ENCODE peak calls at places on chromosomes 16 and 17, in ten cellular contexts. One of them, this sample, is unnamed.

GRCh38 chr16:86089986-86090385 is 191.0 kb downstream of the IRF8 start:
- DNase-seq in neural progenitor cell: no peak
- DNase-seq in lung: no peak
- DNase-seq in CD8-positive, alpha-beta T cell: no peak
- DNase-seq in LNCaP clone FGC: no peak
- DNase-seq in GM06990: peak; percentile 25
- DNase-seq in mucosa of descending colon: no peak
- DNase-seq in PC-3: no peak
- DNase-seq in HFF-Myc: no peak
- DNase-seq in GM12864: peak; percentile 7
- DNase-seq in this sample: no peak

GRCh38 chr16:55655709-55656694 is at the start of gene SLC6A2:
- DNase-seq in neural progenitor cell: peak; percentile 82
- DNase-seq in lung: no peak
- DNase-seq in CD8-positive, alpha-beta T cell: no peak
- DNase-seq in LNCaP clone FGC: no peak
- DNase-seq in GM06990: peak; percentile 11
- DNase-seq in mucosa of descending colon: no peak
- DNase-seq in PC-3: no peak
- DNase-seq in HFF-Myc: no peak
- DNase-seq in GM12864: no peak
- DNase-seq in this sample: no peak

GRCh38 chr16:58732545-58733247 is 1.4 kb downstream of the GOT2 start:
- DNase-seq in neural progenitor cell: no peak
- DNase-seq in lung: no peak
- DNase-seq in CD8-positive, alpha-beta T cell: no peak
- DNase-seq in LNCaP clone FGC: peak; percentile 25
- DNase-seq in GM06990: peak; percentile 29
- DNase-seq in mucosa of descending colon: no peak
- DNase-seq in PC-3: peak; percentile 64
- DNase-seq in HFF-Myc: no peak
- DNase-seq in GM12864: no peak
- DNase-seq in this sample: no peak

GRCh38 chr17:3890082-3890892 is 2.6 kb downstream of the CAMKK1 start:
- DNase-seq in neural progenitor cell: no peak
- DNase-seq in lung: peak; percentile 60
- DNase-seq in CD8-positive, alpha-beta T cell: no peak
- DNase-seq in LNCaP clone FGC: no peak
- DNase-seq in GM06990: no peak
- DNase-seq in mucosa of descending colon: peak; percentile 30
- DNase-seq in PC-3: peak; percentile 87
- DNase-seq in HFF-Myc: peak; percentile 75
- DNase-seq in GM12864: no peak
- DNase-seq in this sample: peak; percentile 48

GRCh38 chr16:88063201-88063773 is 112.1 kb downstream of the BANP start:
- DNase-seq in neural progenitor cell: no peak
- DNase-seq in lung: no peak
- DNase-seq in CD8-positive, alpha-beta T cell: no peak
- DNase-seq in LNCaP clone FGC: no peak
- DNase-seq in GM06990: no peak
- DNase-seq in mucosa of descending colon: no peak
- DNase-seq in PC-3: no peak
- DNase-seq in HFF-Myc: peak; percentile 74
- DNase-seq in GM12864: no peak
- DNase-seq in this sample: no peak

GRCh38 chr17:14712471-14713075 is 411.7 kb downstream of the HS3ST3B1 start:
- DNase-seq in neural progenitor cell: no peak
- DNase-seq in lung: no peak
- DNase-seq in CD8-positive, alpha-beta T cell: no peak
- DNase-seq in LNCaP clone FGC: no peak
- DNase-seq in GM06990: no peak
- DNase-seq in mucosa of descending colon: no peak
- DNase-seq in PC-3: no peak
- DNase-seq in HFF-Myc: no peak
- DNase-seq in GM12864: no peak
- DNase-seq in this sample: no peak

GRCh38 chr17:74758846-74759163 is 10.4 kb downstream of the NHERF1 start:
- DNase-seq in neural progenitor cell: no peak
- DNase-seq in lung: no peak
- DNase-seq in CD8-positive, alpha-beta T cell: no peak
- DNase-seq in LNCaP clone FGC: no peak
- DNase-seq in GM06990: no peak
- DNase-seq in mucosa of descending colon: no peak
- DNase-seq in PC-3: peak; percentile 29
- DNase-seq in HFF-Myc: no peak
- DNase-seq in GM12864: no peak
- DNase-seq in this sample: no peak

GRCh38 chr16:48252013-48252412 is 4.7 kb upstream of the ABCC11 start:
- DNase-seq in neural progenitor cell: no peak
- DNase-seq in lung: no peak
- DNase-seq in CD8-positive, alpha-beta T cell: no peak
- DNase-seq in LNCaP clone FGC: no peak
- DNase-seq in GM06990: no peak
- DNase-seq in mucosa of descending colon: no peak
- DNase-seq in PC-3: no peak
- DNase-seq in HFF-Myc: no peak
- DNase-seq in GM12864: no peak
- DNase-seq in this sample: no peak

GRCh38 chr16:54657058-54657708 is 273.5 kb upstream of the IRX5 start:
- DNase-seq in neural progenitor cell: no peak
- DNase-seq in lung: peak; percentile 49
- DNase-seq in CD8-positive, alpha-beta T cell: no peak
- DNase-seq in LNCaP clone FGC: peak; percentile 75
- DNase-seq in GM06990: no peak
- DNase-seq in mucosa of descending colon: no peak
- DNase-seq in PC-3: peak; percentile 31
- DNase-seq in HFF-Myc: peak; percentile 10
- DNase-seq in GM12864: no peak
- DNase-seq in this sample: peak; percentile 7

GRCh38 chr16:80824623-80825364 is 20.4 kb upstream of the CDYL2 start:
- DNase-seq in neural progenitor cell: peak; percentile 71
- DNase-seq in lung: no peak
- DNase-seq in CD8-positive, alpha-beta T cell: no peak
- DNase-seq in LNCaP clone FGC: peak; percentile 55
- DNase-seq in GM06990: no peak
- DNase-seq in mucosa of descending colon: peak; percentile 76
- DNase-seq in PC-3: peak; percentile 76
- DNase-seq in HFF-Myc: peak; percentile 38
- DNase-seq in GM12864: peak; percentile 41
- DNase-seq in this sample: peak; percentile 32

GRCh38 chr16:22789281-22789945 is 24.5 kb upstream of the HS3ST2 start:
- DNase-seq in neural progenitor cell: no peak
- DNase-seq in lung: no peak
- DNase-seq in CD8-positive, alpha-beta T cell: no peak
- DNase-seq in LNCaP clone FGC: no peak
- DNase-seq in GM06990: no peak
- DNase-seq in mucosa of descending colon: no peak
- DNase-seq in PC-3: peak; percentile 63
- DNase-seq in HFF-Myc: no peak
- DNase-seq in GM12864: no peak
- DNase-seq in this sample: no peak

GRCh38 chr17:17719199-17719940 is 38.1 kb downstream of the RAI1 start:
- DNase-seq in neural progenitor cell: no peak
- DNase-seq in lung: no peak
- DNase-seq in CD8-positive, alpha-beta T cell: no peak
- DNase-seq in LNCaP clone FGC: no peak
- DNase-seq in GM06990: no peak
- DNase-seq in mucosa of descending colon: no peak
- DNase-seq in PC-3: no peak
- DNase-seq in HFF-Myc: no peak
- DNase-seq in GM12864: no peak
- DNase-seq in this sample: no peak

GRCh38 chr16:30567160-30567990 is 4.1 kb downstream of the ZNF688 start:
- DNase-seq in neural progenitor cell: no peak
- DNase-seq in lung: no peak
- DNase-seq in CD8-positive, alpha-beta T cell: no peak
- DNase-seq in LNCaP clone FGC: no peak
- DNase-seq in GM06990: no peak
- DNase-seq in mucosa of descending colon: no peak
- DNase-seq in PC-3: peak; percentile 58
- DNase-seq in HFF-Myc: no peak
- DNase-seq in GM12864: no peak
- DNase-seq in this sample: no peak

GRCh38 chr17:49520386-49521087 is 25.4 kb downstream of the NGFR start:
- DNase-seq in neural progenitor cell: no peak
- DNase-seq in lung: no peak
- DNase-seq in CD8-positive, alpha-beta T cell: no peak
- DNase-seq in LNCaP clone FGC: no peak
- DNase-seq in GM06990: no peak
- DNase-seq in mucosa of descending colon: no peak
- DNase-seq in PC-3: no peak
- DNase-seq in HFF-Myc: no peak
- DNase-seq in GM12864: no peak
- DNase-seq in this sample: no peak

GRCh38 chr16:25111403-25112166 is at the start of gene LCMT1:
- DNase-seq in neural progenitor cell: peak; percentile 98
- DNase-seq in lung: peak; percentile 96
- DNase-seq in CD8-positive, alpha-beta T cell: peak; percentile 79
- DNase-seq in LNCaP clone FGC: peak; percentile 97
- DNase-seq in GM06990: peak; percentile 92
- DNase-seq in mucosa of descending colon: peak; percentile 96
- DNase-seq in PC-3: peak; percentile 97
- DNase-seq in HFF-Myc: peak; percentile 96
- DNase-seq in GM12864: peak; percentile 96
- DNase-seq in this sample: peak; percentile 94

GRCh38 chr17:81253358-81254131 is 14.4 kb downstream of the NDUFAF8 start:
- DNase-seq in neural progenitor cell: peak; percentile 51
- DNase-seq in lung: peak; percentile 56
- DNase-seq in CD8-positive, alpha-beta T cell: peak; percentile 32
- DNase-seq in LNCaP clone FGC: no peak
- DNase-seq in GM06990: no peak
- DNase-seq in mucosa of descending colon: peak; percentile 56
- DNase-seq in PC-3: peak; percentile 44
- DNase-seq in HFF-Myc: no peak
- DNase-seq in GM12864: no peak
- DNase-seq in this sample: no peak

GRCh38 chr17:58254803-58255202 is 16.4 kb downstream of the LPO start:
- DNase-seq in neural progenitor cell: no peak
- DNase-seq in lung: no peak
- DNase-seq in CD8-positive, alpha-beta T cell: no peak
- DNase-seq in LNCaP clone FGC: no peak
- DNase-seq in GM06990: no peak
- DNase-seq in mucosa of descending colon: no peak
- DNase-seq in PC-3: peak; percentile 35
- DNase-seq in HFF-Myc: no peak
- DNase-seq in GM12864: no peak
- DNase-seq in this sample: no peak
- TF ChIP-seq CTCF in neural progenitor cell: peak; percentile 37
- TF ChIP-seq CTCF in lung: no peak
- TF ChIP-seq CTCF in CD8-positive, alpha-beta T cell: no peak
- TF ChIP-seq CTCF in LNCaP clone FGC: peak; percentile 7
- TF ChIP-seq CTCF in GM06990: peak; percentile 34
- TF ChIP-seq CTCF in mucosa of descending colon: no peak
- TF ChIP-seq CTCF in PC-3: peak; percentile 65
- TF ChIP-seq CTCF in HFF-Myc: no peak
- TF ChIP-seq CTCF in GM12864: peak; percentile 33
- TF ChIP-seq CTCF in this sample: peak; percentile 33

DNA sequence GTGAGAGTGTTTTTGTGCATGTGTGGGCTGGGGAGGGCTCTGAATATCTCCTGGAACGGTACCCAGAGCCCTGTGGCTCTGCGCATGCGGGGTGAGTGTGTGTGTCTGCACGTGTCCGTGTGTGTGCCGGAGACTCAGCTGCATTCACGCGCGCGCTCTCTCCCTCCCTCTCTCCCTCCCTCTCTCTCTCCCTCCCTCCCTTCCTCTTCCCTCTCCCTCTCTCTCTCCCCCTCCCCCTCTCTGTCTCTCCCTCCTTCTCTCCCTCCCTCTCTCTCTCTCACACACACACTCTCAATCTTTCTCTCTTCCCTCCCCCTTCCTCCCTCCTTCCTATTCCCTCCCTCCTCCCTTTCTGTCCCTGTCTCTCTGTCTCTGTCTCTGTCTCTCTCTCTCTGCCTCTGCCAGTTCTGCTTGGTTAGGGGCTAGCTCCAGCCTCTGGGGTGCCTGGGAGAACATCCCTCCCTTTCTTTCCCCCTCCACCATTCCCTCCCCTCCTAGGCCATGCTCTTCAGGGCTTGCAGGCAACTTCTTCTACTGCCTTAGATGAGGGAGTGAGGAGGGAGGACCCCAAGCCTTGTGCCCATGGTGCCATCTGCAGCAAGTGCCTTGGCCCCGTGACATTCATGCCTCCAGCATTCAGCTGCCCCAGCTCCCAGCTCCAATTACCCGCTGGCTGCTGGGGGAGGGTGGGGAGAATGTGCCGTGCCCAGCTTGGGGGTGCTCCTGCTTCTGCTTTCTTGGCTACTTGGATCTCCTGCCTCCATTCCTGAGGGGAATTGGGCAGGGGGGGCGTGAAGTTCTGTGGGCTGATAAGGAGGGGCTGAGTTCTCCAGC is 6.4 kb downstream of the THRA start:
- DNase-seq in neural progenitor cell: peak; percentile 60
- DNase-seq in lung: peak; percentile 74
- DNase-seq in CD8-positive, alpha-beta T cell: peak; percentile 55
- DNase-seq in LNCaP clone FGC: peak; percentile 46
- DNase-seq in GM06990: peak; percentile 42
- DNase-seq in mucosa of descending colon: peak; percentile 89
- DNase-seq in PC-3: peak; percentile 25
- DNase-seq in HFF-Myc: peak; percentile 60
- DNase-seq in GM12864: peak; percentile 27
- DNase-seq in this sample: no peak
- H3K4me3 ChIP-seq in neural progenitor cell: peak overlapping the region; percentile 28
- H3K4me3 ChIP-seq in lung: no peak overlapping the region
- H3K4me3 ChIP-seq in CD8-positive, alpha-beta T cell: peak overlapping the region; percentile 40
- H3K4me3 ChIP-seq in LNCaP clone FGC: peak overlapping the region; percentile 16
- H3K4me3 ChIP-seq in GM06990: peak overlapping the region; percentile 26
- H3K4me3 ChIP-seq in mucosa of descending colon: no peak overlapping the region
- H3K4me3 ChIP-seq in PC-3: peak overlapping the region; percentile 43
- H3K4me3 ChIP-seq in HFF-Myc: peak overlapping the region; percentile 32
- H3K4me3 ChIP-seq in GM12864: peak overlapping the region; percentile 20
- H3K4me3 ChIP-seq in this sample: peak overlapping the region; percentile 40

DNA sequence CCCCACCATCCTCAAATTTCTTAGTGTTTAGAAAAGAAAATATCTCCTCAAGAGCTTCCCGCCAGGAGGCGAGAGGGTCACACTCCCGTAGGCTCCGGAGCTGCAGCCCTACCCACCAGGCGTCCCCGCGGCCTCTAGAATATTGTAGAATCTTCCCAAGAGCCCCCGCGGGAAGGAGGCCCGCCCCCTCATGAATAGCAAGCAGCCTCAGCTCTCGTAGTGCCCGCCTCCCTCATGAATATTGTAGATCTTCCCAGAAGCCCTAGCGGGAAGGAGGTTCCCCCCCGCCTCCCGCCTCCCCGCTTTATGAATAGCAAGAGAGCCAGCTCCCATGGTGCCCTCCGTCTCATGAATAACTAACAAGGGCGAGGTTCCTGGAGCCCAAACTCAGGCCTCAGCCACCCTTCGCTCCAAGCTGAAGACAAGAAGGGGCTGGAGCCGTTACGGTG is at the start of gene FBXO47:
- DNase-seq in neural progenitor cell: peak; percentile 87
- DNase-seq in lung: peak; percentile 93
- DNase-seq in CD8-positive, alpha-beta T cell: peak; percentile 61
- DNase-seq in LNCaP clone FGC: no peak
- DNase-seq in GM06990: peak; percentile 59
- DNase-seq in mucosa of descending colon: peak; percentile 94
- DNase-seq in PC-3: no peak
- DNase-seq in HFF-Myc: no peak
- DNase-seq in GM12864: peak; percentile 66
- DNase-seq in this sample: peak; percentile 46
- TF ChIP-seq CTCF in neural progenitor cell: no peak
- TF ChIP-seq CTCF in lung: no peak
- TF ChIP-seq CTCF in CD8-positive, alpha-beta T cell: no peak
- TF ChIP-seq CTCF in LNCaP clone FGC: no peak
- TF ChIP-seq CTCF in GM06990: no peak
- TF ChIP-seq CTCF in mucosa of descending colon: no peak
- TF ChIP-seq CTCF in PC-3: no peak
- TF ChIP-seq CTCF in HFF-Myc: no peak
- TF ChIP-seq CTCF in GM12864: no peak
- TF ChIP-seq CTCF in this sample: no peak

GRCh38 chr17:48064638-48065037 is 16.5 kb downstream of the NFE2L1 start:
- DNase-seq in neural progenitor cell: no peak
- DNase-seq in lung: no peak
- DNase-seq in CD8-positive, alpha-beta T cell: no peak
- DNase-seq in LNCaP clone FGC: no peak
- DNase-seq in GM06990: no peak
- DNase-seq in mucosa of descending colon: no peak
- DNase-seq in PC-3: no peak
- DNase-seq in HFF-Myc: no peak
- DNase-seq in GM12864: no peak
- DNase-seq in this sample: no peak
- H3K4me3 ChIP-seq in neural progenitor cell: no peak overlapping the region
- H3K4me3 ChIP-seq in lung: no peak overlapping the region
- H3K4me3 ChIP-seq in CD8-positive, alpha-beta T cell: no peak overlapping the region
- H3K4me3 ChIP-seq in LNCaP clone FGC: no peak overlapping the region
- H3K4me3 ChIP-seq in GM06990: no peak overlapping the region
- H3K4me3 ChIP-seq in mucosa of descending colon: no peak overlapping the region
- H3K4me3 ChIP-seq in PC-3: no peak overlapping the region
- H3K4me3 ChIP-seq in HFF-Myc: no peak overlapping the region
- H3K4me3 ChIP-seq in GM12864: no peak overlapping the region
- H3K4me3 ChIP-seq in this sample: no peak overlapping the region

This sample was measured in epithelial cell of proximal tubule.